ENCODE peak calls at places on chromosomes 11 and 22, in nine cellular contexts. F is sigmoid colon, R is adrenal gland, Q is prostate gland, H is HCT116, A is heart left ventricle, B is tibial nerve, Z is gastrocnemius medialis, O is A549. C is an unnamed sample.

GRCh38 chr11:16607675-16608644 is 130.5 kb upstream of the C11orf58 start:
- DNase-seq in F (peak; percentile 77), R (peak; percentile 82), Q (peak; percentile 69), H (no peak), A (peak; percentile 92), B (peak; percentile 69), Z (peak; percentile 73), O (no peak), C (peak; percentile 41)

GRCh38 chr11:132402056-132402684 is 1031.8 kb downstream of the NTM start:
- DNase-seq in F (no peak), R (no peak), Q (no peak), H (no peak), A (peak; percentile 45), B (no peak), Z (no peak), O (no peak), C (no peak)

GRCh38 chr11:110184974-110185597 is 91.9 kb downstream of the ZC3H12C start:
- DNase-seq in F (no peak), R (peak; percentile 77), Q (no peak), H (peak; percentile 10), A (no peak), B (no peak), Z (peak; percentile 50), O (no peak), C (no peak)

GRCh38 chr11:12258451-12258850 is 118.9 kb upstream of the PARVA start:
- DNase-seq in F (no peak), R (no peak), Q (no peak), H (no peak), A (no peak), B (no peak), Z (no peak), O (peak; percentile 28), C (no peak)

GRCh38 chr11:34358258-34358665 is 452 bp upstream of the ABTB2 start:
- DNase-seq in F (peak; percentile 88), R (peak; percentile 69), Q (peak; percentile 66), H (peak; percentile 65), A (no peak), B (no peak), Z (peak; percentile 54), O (peak; percentile 71), C (peak; percentile 80)

GRCh38 chr22:23274891-23275694 is 94.8 kb downstream of the BCR start:
- DNase-seq in F (no peak), R (no peak), Q (no peak), H (no peak), A (no peak), B (no peak), Z (no peak), O (no peak), C (no peak)

GRCh38 chr11:15636520-15637065 is 521.9 kb downstream of the INSC start:
- DNase-seq in F (no peak), R (no peak), Q (no peak), H (no peak), A (no peak), B (no peak), Z (no peak), O (no peak), C (no peak)

GRCh38 chr22:36334838-36335603 is 52.7 kb downstream of the MYH9 start:
- DNase-seq in F (peak; percentile 89), R (peak; percentile 73), Q (peak; percentile 51), H (no peak), A (peak; percentile 65), B (no peak), Z (no peak), O (no peak), C (no peak)

GRCh38 chr11:61625525-61625924 is 44.6 kb upstream of the SYT7 start:
- DNase-seq in F (no peak), R (no peak), Q (no peak), H (no peak), A (no peak), B (no peak), Z (no peak), O (no peak), C (no peak)

GRCh38 chr11:65892661-65893317 is 2.3 kb downstream of the CCDC85B start:
- DNase-seq in F (no peak), R (no peak), Q (no peak), H (no peak), A (peak; percentile 35), B (no peak), Z (no peak), O (no peak), C (no peak)

GRCh38 chr11:67581469-67581868 is 2.1 kb upstream of the GSTP1 start:
- DNase-seq in F (no peak), R (no peak), Q (peak; percentile 32), H (no peak), A (no peak), B (no peak), Z (no peak), O (no peak), C (no peak)

GRCh38 chr11:86197448-86197847 is 47.1 kb upstream of the EED start:
- DNase-seq in F (no peak), R (no peak), Q (no peak), H (no peak), A (no peak), B (no peak), Z (no peak), O (no peak), C (no peak)

DNA sequence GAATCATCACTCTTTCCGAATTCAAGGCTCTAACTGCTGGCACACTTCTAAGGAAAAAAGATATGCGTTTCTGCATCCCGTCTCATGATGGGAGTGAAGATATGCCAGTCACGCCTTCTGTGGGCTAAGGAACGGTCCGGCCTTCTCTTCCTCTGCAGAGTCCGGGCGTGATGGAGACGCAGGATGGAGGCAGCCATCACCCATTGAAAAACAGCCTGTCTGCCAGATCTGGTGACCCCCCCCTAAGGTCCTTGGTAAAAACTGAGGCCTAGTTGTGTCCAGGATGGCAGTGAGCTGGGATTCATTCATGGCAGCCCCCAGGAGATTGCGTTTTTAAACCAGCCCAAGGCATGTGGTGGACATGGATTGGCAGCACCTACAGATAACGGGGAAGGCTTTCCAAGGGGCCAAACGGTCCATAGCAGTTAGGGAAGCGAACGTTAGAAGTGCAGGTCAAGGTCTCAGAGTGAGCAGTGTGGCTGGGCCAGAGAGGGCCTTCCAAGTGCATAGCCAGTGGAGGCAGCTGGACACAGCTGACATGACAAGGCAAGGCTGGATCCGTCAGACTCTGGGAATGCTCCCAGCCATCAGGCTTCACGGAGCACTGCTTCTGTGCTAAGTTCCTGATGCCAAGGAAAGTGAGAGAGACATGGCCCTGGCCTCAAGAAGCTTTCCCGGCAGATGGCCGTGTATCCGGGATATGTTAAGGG is 7.0 kb upstream of the EFCAB6 start:
- DNase-seq in F (no peak), R (no peak), Q (no peak), H (no peak), A (no peak), B (no peak), Z (no peak), O (no peak), C (no peak)
- TF ChIP-seq POLR2A in F (no peak), R (no peak), Q (no peak), H (no peak), A (no peak), B (no peak), Z (no peak), O (no peak), C (no peak)

DNA sequence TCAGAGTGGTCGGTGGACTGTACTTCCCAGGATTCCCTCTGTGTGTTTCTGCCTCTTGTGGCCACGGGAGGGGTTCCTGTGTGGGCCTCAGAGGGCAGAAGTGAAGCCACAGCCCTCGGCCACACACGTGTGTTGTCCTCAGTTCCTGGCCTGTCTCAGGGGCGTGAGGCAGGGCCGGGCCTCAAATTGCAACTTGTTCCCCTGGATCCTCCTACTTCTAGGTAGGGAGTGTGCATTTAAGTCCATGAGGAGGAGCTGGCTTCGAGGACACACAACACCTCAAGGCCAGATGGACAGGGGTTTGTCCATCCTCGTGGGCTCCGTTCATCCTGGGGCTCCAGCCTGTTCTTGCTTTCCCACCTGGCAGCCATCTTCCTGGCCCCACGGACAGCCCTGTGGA is 573.0 kb downstream of the TBC1D22A start:
- DNase-seq in F (no peak), R (no peak), Q (no peak), H (no peak), A (no peak), B (no peak), Z (no peak), O (no peak), C (no peak)
- H3K9me3 ChIP-seq in F (peaks cover 7% of the 10 kb centered on the region), R (no peaks in the 10 kb centered on the region), Q (no peaks in the 10 kb centered on the region), H (no peaks in the 10 kb centered on the region), A (no peaks in the 10 kb centered on the region), B (peaks cover 21% of the 10 kb centered on the region), Z (no peaks in the 10 kb centered on the region), O (peaks cover 9% of the 10 kb centered on the region), C (no peaks in the 10 kb centered on the region)

GRCh38 chr11:330694-331314 is 10.1 kb upstream of the IFITM3 start:
- DNase-seq in F (peak; percentile 60), R (no peak), Q (no peak), H (no peak), A (no peak), B (no peak), Z (no peak), O (no peak), C (no peak)

GRCh38 chr11:329886-330253 is 9.2 kb upstream of the IFITM3 start:
- DNase-seq in F (peak; percentile 29), R (no peak), Q (no peak), H (no peak), A (no peak), B (no peak), Z (no peak), O (no peak), C (no peak)

GRCh38 chr11:328012-328411 is 7.4 kb upstream of the IFITM3 start:
- DNase-seq in F (peak; percentile 67), R (no peak), Q (no peak), H (no peak), A (no peak), B (no peak), Z (no peak), O (no peak), C (no peak)

GRCh38 chr11:331332-332060 is 10.8 kb upstream of the IFITM3 start:
- DNase-seq in F (peak; percentile 29), R (no peak), Q (no peak), H (no peak), A (no peak), B (no peak), Z (no peak), O (no peak), C (peak; percentile 30)

GRCh38 chr11:330307-330693 is 9.6 kb upstream of the IFITM3 start:
- DNase-seq in F (peak; percentile 59), R (no peak), Q (no peak), H (no peak), A (no peak), B (no peak), Z (no peak), O (no peak), C (peak; percentile 17)
- H3K27ac ChIP-seq in F (no peak overlapping the region), R (no peak overlapping the region), Q (no peak overlapping the region), H (no peak overlapping the region), A (no peak overlapping the region), B (no peak overlapping the region), Z (no peak overlapping the region), O (no peak overlapping the region), C (no peak overlapping the region)

DNA sequence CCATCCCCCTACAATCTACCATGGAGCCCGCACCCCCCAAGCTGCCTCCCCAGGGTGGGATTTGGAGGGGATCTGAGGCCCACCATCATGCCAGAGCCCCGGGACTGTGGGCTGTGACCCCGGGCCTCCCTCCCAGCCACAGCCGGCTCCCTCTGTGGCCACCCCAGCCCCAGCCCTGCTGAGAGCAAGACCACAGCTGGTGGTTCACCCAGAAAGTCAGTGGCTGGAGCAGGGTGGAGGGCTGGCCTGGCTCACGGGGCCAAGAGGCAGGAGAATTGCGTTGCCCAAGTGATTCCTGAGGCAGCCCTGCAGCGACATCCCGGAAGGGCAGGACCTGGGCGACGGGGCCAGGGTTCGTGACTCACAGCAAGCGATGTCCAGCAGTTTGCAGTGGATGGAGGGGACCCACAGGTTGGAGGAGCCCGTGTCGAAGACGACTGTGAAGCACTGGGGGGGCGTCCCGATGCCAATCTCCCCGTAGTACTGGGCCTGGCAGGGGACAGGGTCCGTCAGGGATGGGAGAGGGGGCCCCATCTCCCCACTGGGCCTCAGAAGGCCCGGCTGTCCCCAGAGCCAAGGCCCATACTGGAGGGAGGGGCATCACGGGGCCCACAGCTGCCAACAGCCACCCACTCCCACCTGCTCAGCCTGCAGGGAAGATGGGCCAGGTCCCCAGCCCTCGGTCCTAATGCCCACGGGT is 4.4 kb downstream of the CTSD start:
- DNase-seq in F (no peak), R (peak; percentile 83), Q (no peak), H (no peak), A (peak; percentile 24), B (no peak), Z (no peak), O (no peak), C (no peak)
- TF ChIP-seq POLR2A in F (no peak), R (no peak), Q (no peak), H (no peak), A (no peak), B (no peak), Z (no peak), O (no peak), C (no peak)